ENCODE peak calls at places on chromosome 5, in six cellular contexts. R, Q, X, Y, V and H are unnamed samples.

GRCh38 chr5:125298258-125298657 is 551.8 kb upstream of the ZNF608 start:
- DNase-seq in R (no peak), Q (no peak), Y (no peak), X (no peak), V (no peak), H (no peak)

GRCh38 chr5:179006564-179006963 is 11.4 kb upstream of the GRM6 start:
- DNase-seq in V (no peak), X (no peak), R (no peak), Y (no peak), Q (no peak), H (no peak)

GRCh38 chr5:172245823-172246222 is 37.7 kb downstream of the UBTD2 start:
- DNase-seq in Y (no peak), R (no peak), Q (no peak), X (no peak), V (no peak), H (no peak)

GRCh38 chr5:21919417-21920022 is 933.6 kb downstream of the CDH12 start:
- DNase-seq in Q (no peak), Y (peak; percentile 24), V (no peak), R (no peak), X (peak; percentile 61), H (peak; percentile 15)

GRCh38 chr5:57311251-57311650 is 137.4 kb downstream of the GPBP1 start:
- DNase-seq in V (no peak), Y (no peak), R (no peak), Q (no peak), X (no peak), H (no peak)

GRCh38 chr5:172849636-172850453 is 15.8 kb downstream of the ERGIC1 start:
- DNase-seq in Q (no peak), Y (no peak), R (no peak), X (no peak), V (no peak), H (no peak)

GRCh38 chr5:41863871-41864486 is 6.2 kb downstream of the OXCT1 start:
- DNase-seq in Y (no peak), V (no peak), Q (no peak), X (no peak), R (no peak), H (no peak)

GRCh38 chr5:16916262-16916878 is 19.7 kb downstream of the MYO10 start:
- DNase-seq in Y (no peak), R (no peak), X (no peak), V (peak; percentile 93), Q (no peak), H (no peak)

GRCh38 chr5:91296691-91297143 is 86.4 kb downstream of the ARRDC3 start:
- DNase-seq in R (peak; percentile 78), X (no peak), V (peak; percentile 57), Y (no peak), Q (no peak), H (no peak)

GRCh38 chr5:41629897-41630296 is 119.5 kb upstream of the PLCXD3 start:
- DNase-seq in Q (no peak), X (no peak), R (no peak), Y (no peak), V (no peak), H (no peak)

GRCh38 chr5:35487255-35488035 is 130.2 kb upstream of the SPEF2 start:
- DNase-seq in V (peak; percentile 21), X (no peak), Y (no peak), R (no peak), Q (no peak), H (no peak)

GRCh38 chr5:73215525-73215890 is 42.5 kb downstream of the TMEM174 start:
- DNase-seq in R (no peak), Q (no peak), X (no peak), V (no peak), Y (no peak), H (no peak)

GRCh38 chr5:35237580-35238376 is 7.5 kb upstream of the PRLR start:
- DNase-seq in V (no peak), R (no peak), Y (no peak), Q (no peak), X (no peak), H (no peak)